ENCODE peak calls at places on chromosomes 6 and 20, in four cellular contexts. W, F, M and I are unnamed samples.

GRCh38 chr6:3026811-3027626 is 27.3 kb downstream of the NQO2 start:
- DNase-seq in W (no peak), F (no peak), M (no peak), I (no peak)

GRCh38 chr20:63290677-63291472 is 2.1 kb upstream of the COL20A1 start:
- DNase-seq in W (no peak), F (peak; percentile 26), M (peak; percentile 37), I (peak; percentile 54)

GRCh38 chr6:34953084-34954025 is 64.3 kb downstream of the ANKS1A start:
- DNase-seq in W (no peak), F (no peak), M (no peak), I (no peak)

GRCh38 chr6:136113736-136114173 is 136.4 kb downstream of the MTFR2 start:
- DNase-seq in W (no peak), F (no peak), M (peak; percentile 58), I (no peak)

GRCh38 chr6:37103169-37104039 is 66.5 kb upstream of the PIM1 start:
- DNase-seq in W (peak; percentile 64), F (no peak), M (peak; percentile 50), I (no peak)

GRCh38 chr6:14596410-14596809 is 478.8 kb downstream of the CD83 start:
- DNase-seq in W (no peak), F (no peak), M (peak; percentile 38), I (no peak)

GRCh38 chr6:15926256-15926655 is 202.6 kb upstream of the MYLIP start:
- DNase-seq in W (no peak), F (no peak), M (no peak), I (no peak)

GRCh38 chr6:27470023-27470422 is 2.9 kb downstream of the ZNF184 start:
- DNase-seq in W (no peak), F (no peak), M (no peak), I (no peak)

GRCh38 chr6:104957301-104958177 is 632 bp downstream of the LIN28B start:
- DNase-seq in W (no peak), F (no peak), M (no peak), I (no peak)

GRCh38 chr6:138965971-138966370 is 22.1 kb downstream of the REPS1 start:
- DNase-seq in W (no peak), F (no peak), M (no peak), I (no peak)

GRCh38 chr6:19399406-19399805 is 437.8 kb upstream of the ID4 start:
- DNase-seq in W (peak; percentile 23), F (no peak), M (peak; percentile 15), I (no peak)

GRCh38 chr6:165760803-165761185 is 97.8 kb upstream of the PDE10A start:
- DNase-seq in W (no peak), F (no peak), M (no peak), I (no peak)

GRCh38 chr20:62727584-62728027 is 19.0 kb downstream of the NTSR1 start:
- DNase-seq in W (no peak), F (no peak), M (no peak), I (no peak)

GRCh38 chr6:5677219-5678000 is 329.3 kb downstream of the NRN1 start:
- DNase-seq in W (no peak), F (no peak), M (no peak), I (no peak)

GRCh38 chr20:61099786-61100185 is 152.3 kb upstream of the CDH4 start:
- DNase-seq in W (no peak), F (no peak), M (no peak), I (no peak)

GRCh38 chr6:167116109-167116837 is 6.6 kb upstream of the CCR6 start:
- DNase-seq in W (no peak), F (no peak), M (no peak), I (no peak)

GRCh38 chr20:1630186-1630585 is 10.4 kb upstream of the SIRPB1 start:
- DNase-seq in W (no peak), F (no peak), M (no peak), I (no peak)

GRCh38 chr20:35660122-35660937 is 4.4 kb downstream of the CPNE1 start:
- DNase-seq in W (no peak), F (no peak), M (no peak), I (no peak)

GRCh38 chr6:26122402-26122792 is 35.2 kb downstream of the HFE start:
- DNase-seq in W (no peak), F (no peak), M (no peak), I (no peak)

GRCh38 chr6:47033029-47033796 is 8.9 kb downstream of the ADGRF1 start:
- DNase-seq in W (no peak), F (no peak), M (no peak), I (no peak)

GRCh38 chr6:84688187-84688878 is 76.1 kb downstream of the TBX18 start:
- DNase-seq in W (no peak), F (no peak), M (no peak), I (no peak)

GRCh38 chr20:41275181-41275793 is 42.2 kb downstream of the ZHX3 start:
- DNase-seq in W (no peak), F (no peak), M (no peak), I (no peak)

GRCh38 chr6:150857062-150857905 is 8.2 kb upstream of the MTHFD1L start:
- DNase-seq in W (no peak), F (no peak), M (no peak), I (no peak)
- H3K4me3 ChIP-seq in W (no peak overlapping the region), F (no peak overlapping the region), M (no peak overlapping the region), I (no peak overlapping the region)

DNA sequence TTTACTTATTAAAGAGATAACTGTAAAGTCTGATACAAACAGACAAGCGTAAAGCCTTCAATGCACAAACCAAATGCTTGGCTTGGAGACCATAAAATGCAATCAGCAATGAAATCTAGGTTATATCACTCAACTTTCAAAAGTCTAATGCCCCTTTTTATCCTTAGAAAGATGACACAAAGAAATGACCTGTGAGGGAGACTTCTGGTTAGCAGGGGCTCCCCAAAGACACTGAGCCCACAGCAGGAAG is 88.4 kb downstream of the HIVEP2 start:
- DNase-seq in W (no peak), F (no peak), M (no peak), I (no peak)
- H3K4me3 ChIP-seq in W (no peak overlapping the region), F (peak overlapping the region; percentile 88), M (no peak overlapping the region), I (peak overlapping the region; percentile 54)

GRCh38 chr6:109449789-109450673 is 5.5 kb downstream of the MICAL1 start:
- DNase-seq in W (no peak), F (no peak), M (no peak), I (peak; percentile 38)
- H3K4me3 ChIP-seq in W (no peak overlapping the region), F (peak overlapping the region; percentile 32), M (no peak overlapping the region), I (no peak overlapping the region)

DNA sequence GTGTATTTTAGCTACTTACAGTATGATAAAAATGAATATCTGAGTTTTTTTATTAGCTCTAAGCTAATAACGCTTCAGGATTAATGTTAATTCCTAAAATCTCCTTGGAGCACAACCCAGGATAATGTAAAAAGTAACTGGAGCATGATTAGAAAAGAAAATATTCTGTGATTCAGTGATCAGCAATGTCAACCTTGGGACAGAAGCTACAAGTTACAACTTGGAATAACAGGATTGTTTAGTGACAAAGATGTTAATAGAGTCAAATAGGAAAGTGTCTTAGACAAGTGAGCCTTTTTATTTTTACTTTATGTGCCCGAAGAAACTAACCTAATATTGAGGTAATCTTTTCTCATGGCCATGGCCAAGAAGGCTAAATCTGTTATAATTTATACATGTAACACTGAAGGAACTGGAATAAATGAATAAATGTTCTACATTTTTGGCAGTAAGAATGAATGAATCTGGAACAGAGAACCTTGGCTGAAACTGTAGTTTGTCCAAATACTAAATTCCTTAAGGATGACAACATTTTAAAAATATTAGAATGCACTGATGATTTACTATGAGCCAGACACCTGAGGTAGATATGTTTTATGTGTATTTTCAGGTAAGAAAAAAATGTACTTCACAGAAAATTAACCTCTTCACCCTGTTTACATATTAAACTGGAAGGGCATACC is 994.0 kb downstream of the GRIK2 start:
- DNase-seq in W (no peak), F (no peak), M (no peak), I (no peak)
- H3K4me3 ChIP-seq in W (no peak overlapping the region), F (no peak overlapping the region), M (no peak overlapping the region), I (no peak overlapping the region)

DNA sequence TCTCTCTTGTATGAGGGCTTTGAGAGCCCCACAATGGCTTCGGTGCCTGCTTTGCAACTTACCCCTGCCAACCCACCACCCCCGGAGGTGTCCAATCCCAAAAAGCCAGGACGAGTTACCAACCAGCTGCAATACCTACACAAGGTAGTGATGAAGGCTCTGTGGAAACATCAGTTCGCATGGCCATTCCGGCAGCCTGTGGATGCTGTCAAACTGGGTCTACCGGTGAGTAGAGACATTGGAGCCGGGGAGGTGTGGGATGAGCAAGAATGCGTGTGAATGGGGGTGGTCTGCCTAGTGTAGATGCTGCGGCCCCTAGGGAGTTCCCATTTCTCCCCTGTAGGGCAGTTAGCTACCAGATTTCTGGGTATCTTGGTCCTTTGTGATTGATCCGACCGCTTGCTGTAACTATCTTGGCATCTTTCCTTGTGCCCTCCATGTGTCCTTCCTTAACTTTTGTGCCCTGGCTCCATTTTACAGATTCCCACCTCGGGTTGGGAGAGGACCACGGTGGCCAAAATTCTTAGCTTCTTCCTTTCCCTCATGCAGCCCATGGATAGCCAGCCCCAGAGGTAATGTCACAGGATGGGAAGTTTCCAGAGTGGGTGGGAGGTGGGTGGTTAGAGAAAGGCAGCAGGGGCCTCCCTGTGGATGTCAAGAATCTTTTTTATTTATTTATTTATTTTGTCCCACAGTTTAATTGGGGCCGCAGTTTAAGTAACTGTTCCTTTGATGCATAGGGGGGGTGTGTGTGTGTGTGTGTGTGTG is 6.3 kb downstream of the BRD2 start:
- DNase-seq in W (no peak), F (no peak), M (no peak), I (no peak)
- H3K4me3 ChIP-seq in W (peak overlapping the region; percentile 88), F (peak overlapping the region; percentile 100), M (peak overlapping the region; percentile 90), I (peak overlapping the region; percentile 76)

GRCh38 chr20:32458061-32458836 is 100.1 kb downstream of the ASXL1 start:
- DNase-seq in W (no peak), F (no peak), M (no peak), I (no peak)
- H3K4me3 ChIP-seq in W (no peak overlapping the region), F (no peak overlapping the region), M (no peak overlapping the region), I (no peak overlapping the region)

GRCh38 chr6:31572041-31572911 is at the start of gene LTA:
- DNase-seq in W (no peak), F (peak; percentile 68), M (no peak), I (peak; percentile 80)
- H3K4me3 ChIP-seq in W (no peak within 1 kb of the TSS), F (peak within 1 kb of the TSS; percentile 82), M (no peak within 1 kb of the TSS), I (peak within 1 kb of the TSS; percentile 69)